ENCODE peak calls at places on chromosomes 16 and 17, in nine cellular contexts. S is amniotic epithelial cell; C is body of pancreas; T is GM12865; V is HS-27A; A is upper lobe of right lung; N is stimulated activated CD8-positive, alpha-beta memory T cell treated with anti-CD3 and anti-CD28 coated beads, Interleukin-7, amount 100 ng/mL, for 1 hour; F is activated T-cell treated with anti-CD3 and anti-CD28 coated beads, Interleukin-2, amount 50 U/mL, for 72 hours; G is HEK293T. E is an unnamed sample.

GRCh38 chr17:81885454-81885853 is 5.9 kb downstream of the ALYREF start:
- DNase-seq in S (no peak), C (no peak), T (no peak), V (no peak), A (no peak), N (no peak), F (no peak), G (no peak), E (no peak)

GRCh38 chr17:46205975-46206374 is 12.7 kb upstream of the KANSL1 start:
- DNase-seq in S (no peak), C (no peak), T (no peak), V (no peak), A (no peak), N (no peak), F (no peak), G (no peak), E (no peak)

GRCh38 chr16:11004957-11005610 is 60.7 kb downstream of the CLEC16A start:
- DNase-seq in S (peak), C (no peak), T (no peak), V (no peak), A (no peak), N (no peak), F (no peak), G (no peak), E (peak)

GRCh38 chr16:56530872-56531271 is 11.0 kb upstream of the BBS2 start:
- DNase-seq in S (no peak), C (no peak), T (no peak), V (no peak), A (no peak), N (no peak), F (no peak), G (no peak), E (no peak)

GRCh38 chr16:901715-902601 is 68.8 kb downstream of the LMF1 start:
- DNase-seq in S (no peak), C (no peak), T (no peak), V (no peak), A (no peak), N (no peak), F (no peak), G (no peak), E (no peak)

GRCh38 chr17:39973496-39973895 is 7.1 kb upstream of the PSMD3 start:
- DNase-seq in S (peak), C (no peak), T (no peak), V (no peak), A (no peak), N (no peak), F (no peak), G (no peak), E (peak)

GRCh38 chr16:64321881-64322280 is 800.0 kb downstream of the CDH11 start:
- DNase-seq in S (no peak), C (no peak), T (no peak), V (no peak), A (no peak), N (no peak), F (no peak), G (no peak), E (no peak)

GRCh38 chr16:23174622-23175021 is 7.9 kb upstream of the SCNN1G start:
- DNase-seq in S (peak), C (no peak), T (no peak), V (no peak), A (no peak), N (no peak), F (no peak), G (no peak), E (peak)

GRCh38 chr17:50219939-50220465 is 18.6 kb upstream of the COL1A1 start:
- DNase-seq in S (peak), C (no peak), T (no peak), V (no peak), A (no peak), N (no peak), F (no peak), G (no peak), E (peak)